ENCODE peak calls at places on chromosomes 13 and 19, in five cellular contexts. One of them, this sample, is unnamed.

GRCh38 chr13:98397221-98397620 is 179.7 kb downstream of the STK24 start:
- DNase-seq in endothelial cell: no peak
- DNase-seq in omental fat pad: no peak
- DNase-seq in ovary: no peak
- DNase-seq in fibroblast of lung: peak; percentile 19
- DNase-seq in this sample: no peak

GRCh38 chr13:75395056-75395455 is 86.9 kb downstream of the TBC1D4 start:
- DNase-seq in fibroblast of lung: no peak
- DNase-seq in omental fat pad: no peak
- DNase-seq in ovary: no peak
- DNase-seq in endothelial cell: no peak
- DNase-seq in this sample: no peak

GRCh38 chr13:97858161-97858560 is 95.3 kb upstream of the IPO5 start:
- DNase-seq in endothelial cell: no peak
- DNase-seq in omental fat pad: no peak
- DNase-seq in ovary: no peak
- DNase-seq in fibroblast of lung: no peak
- DNase-seq in this sample: no peak

GRCh38 chr19:44812142-44812718 is 3.3 kb downstream of the BCAM start:
- DNase-seq in omental fat pad: no peak
- DNase-seq in endothelial cell: no peak
- DNase-seq in ovary: no peak
- DNase-seq in fibroblast of lung: no peak
- DNase-seq in this sample: no peak

GRCh38 chr13:111288276-111288675 is 32.2 kb upstream of the TEX29 start:
- DNase-seq in ovary: no peak
- DNase-seq in omental fat pad: no peak
- DNase-seq in fibroblast of lung: no peak
- DNase-seq in endothelial cell: no peak
- DNase-seq in this sample: no peak

GRCh38 chr19:40609561-40610395 is 8.6 kb downstream of the LTBP4 start:
- DNase-seq in omental fat pad: peak; percentile 92
- DNase-seq in fibroblast of lung: peak; percentile 71
- DNase-seq in endothelial cell: peak; percentile 73
- DNase-seq in ovary: peak; percentile 90
- DNase-seq in this sample: peak; percentile 89

GRCh38 chr19:3669616-3670257 is 30.5 kb downstream of the PIP5K1C start:
- DNase-seq in omental fat pad: no peak
- DNase-seq in endothelial cell: no peak
- DNase-seq in fibroblast of lung: no peak
- DNase-seq in ovary: no peak
- DNase-seq in this sample: no peak

GRCh38 chr19:16315825-16316505 is 8.7 kb upstream of the KLF2 start:
- DNase-seq in fibroblast of lung: peak; percentile 98
- DNase-seq in ovary: peak; percentile 89
- DNase-seq in endothelial cell: no peak
- DNase-seq in omental fat pad: no peak
- DNase-seq in this sample: no peak

GRCh38 chr19:15934332-15935078 is at the start of gene CYP4F11:
- DNase-seq in ovary: peak; percentile 24
- DNase-seq in omental fat pad: no peak
- DNase-seq in fibroblast of lung: no peak
- DNase-seq in endothelial cell: no peak
- DNase-seq in this sample: no peak

GRCh38 chr19:56217039-56217949 is 15.2 kb downstream of the ZSCAN5C start:
- DNase-seq in ovary: no peak
- DNase-seq in omental fat pad: no peak
- DNase-seq in fibroblast of lung: peak; percentile 39
- DNase-seq in endothelial cell: peak; percentile 50
- DNase-seq in this sample: peak; percentile 47

GRCh38 chr19:8897106-8897505 is 64.9 kb downstream of the MBD3L1 start:
- DNase-seq in fibroblast of lung: no peak
- DNase-seq in ovary: no peak
- DNase-seq in omental fat pad: no peak
- DNase-seq in endothelial cell: no peak
- DNase-seq in this sample: no peak

GRCh38 chr13:108070491-108070890 is 144.8 kb downstream of the LIG4 start:
- DNase-seq in endothelial cell: no peak
- DNase-seq in ovary: no peak
- DNase-seq in fibroblast of lung: peak; percentile 4
- DNase-seq in omental fat pad: no peak
- DNase-seq in this sample: no peak

GRCh38 chr13:30418886-30419459 is 3.3 kb upstream of the UBE2L5 start:
- DNase-seq in endothelial cell: no peak
- DNase-seq in ovary: no peak
- DNase-seq in fibroblast of lung: no peak
- DNase-seq in omental fat pad: no peak
- DNase-seq in this sample: no peak

DNA sequence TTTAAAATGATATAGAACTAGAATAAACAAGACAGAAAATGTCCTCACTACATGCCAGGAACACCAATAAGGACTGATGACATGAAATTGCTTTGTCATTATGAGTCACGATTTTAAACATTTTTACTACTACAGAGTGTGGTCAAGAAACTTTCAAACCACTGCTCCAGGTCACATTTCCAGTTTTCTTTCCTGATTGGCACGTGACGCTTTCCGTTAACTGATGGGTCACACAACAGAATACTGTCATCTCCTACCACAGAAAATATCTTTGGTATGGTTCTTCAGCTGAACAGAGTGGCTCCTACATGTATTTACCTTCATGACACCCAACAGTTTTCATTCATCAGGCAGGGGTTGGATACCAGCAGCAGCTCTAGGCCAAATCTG is 147.2 kb downstream of the RNF17 start:
- DNase-seq in omental fat pad: no peak
- DNase-seq in endothelial cell: no peak
- DNase-seq in fibroblast of lung: peak; percentile 54
- DNase-seq in ovary: no peak
- DNase-seq in this sample: no peak
- TF ChIP-seq CTCF in omental fat pad: no peak
- TF ChIP-seq CTCF in endothelial cell: no peak
- TF ChIP-seq CTCF in fibroblast of lung: no peak
- TF ChIP-seq CTCF in ovary: no peak
- TF ChIP-seq CTCF in this sample: no peak

GRCh38 chr13:81639984-81640582 is 1299.2 kb upstream of the SPRY2 start:
- DNase-seq in endothelial cell: peak; percentile 8
- DNase-seq in fibroblast of lung: no peak
- DNase-seq in omental fat pad: no peak
- DNase-seq in ovary: no peak
- DNase-seq in this sample: peak; percentile 20
- TF ChIP-seq CTCF in endothelial cell: peak; percentile 73
- TF ChIP-seq CTCF in fibroblast of lung: no peak
- TF ChIP-seq CTCF in omental fat pad: no peak
- TF ChIP-seq CTCF in ovary: no peak
- TF ChIP-seq CTCF in this sample: peak; percentile 83

GRCh38 chr19:12801466-12802266 is at the start of the genes PRDX2 and THSD8:
- DNase-seq in endothelial cell: peak; percentile 69
- DNase-seq in fibroblast of lung: peak; percentile 71
- DNase-seq in ovary: peak; percentile 83
- DNase-seq in omental fat pad: no peak
- DNase-seq in this sample: peak; percentile 88
- TF ChIP-seq CTCF in endothelial cell: no peak
- TF ChIP-seq CTCF in fibroblast of lung: peak; percentile 3
- TF ChIP-seq CTCF in ovary: no peak
- TF ChIP-seq CTCF in omental fat pad: no peak
- TF ChIP-seq CTCF in this sample: peak; percentile 14

DNA sequence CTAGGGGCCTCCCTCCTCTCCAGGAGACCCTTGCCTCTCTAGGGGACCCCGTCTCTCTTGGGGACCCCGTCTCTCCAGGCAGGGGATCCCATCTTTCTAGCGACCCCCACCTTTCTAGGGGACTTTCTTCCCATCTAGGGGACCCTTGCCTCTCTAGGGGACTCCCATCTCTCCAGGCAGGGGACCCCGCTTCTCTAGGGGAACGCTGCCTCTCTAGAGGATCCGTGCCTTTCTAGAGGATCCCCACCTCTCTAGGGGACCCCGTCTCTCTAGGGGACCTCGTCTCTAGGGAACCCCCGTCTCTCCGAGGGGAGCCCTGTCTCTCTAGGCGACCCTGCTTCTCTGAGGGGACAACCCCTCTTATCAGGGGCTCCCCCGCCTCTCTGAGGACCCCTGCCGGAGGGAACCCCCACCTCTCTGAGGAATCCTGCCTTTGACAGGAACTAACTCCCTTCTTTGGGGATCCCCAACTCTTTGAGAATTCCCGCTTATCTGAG is 19.1 kb upstream of the GATAD2A start:
- DNase-seq in endothelial cell: no peak
- DNase-seq in omental fat pad: no peak
- DNase-seq in ovary: no peak
- DNase-seq in fibroblast of lung: no peak
- DNase-seq in this sample: no peak
- TF ChIP-seq CTCF in endothelial cell: no peak
- TF ChIP-seq CTCF in omental fat pad: no peak
- TF ChIP-seq CTCF in ovary: no peak
- TF ChIP-seq CTCF in fibroblast of lung: peak; percentile 29
- TF ChIP-seq CTCF in this sample: no peak

GRCh38 chr19:51441410-51442390 is 16.6 kb downstream of the SIGLEC8 start:
- DNase-seq in fibroblast of lung: no peak
- DNase-seq in endothelial cell: peak; percentile 46
- DNase-seq in ovary: no peak
- DNase-seq in omental fat pad: no peak
- DNase-seq in this sample: no peak
- TF ChIP-seq CTCF in fibroblast of lung: no peak
- TF ChIP-seq CTCF in endothelial cell: no peak
- TF ChIP-seq CTCF in ovary: no peak
- TF ChIP-seq CTCF in omental fat pad: no peak
- TF ChIP-seq CTCF in this sample: no peak

This sample was measured in glutamatergic neuron.